ENCODE peak calls at places on chromosomes 2 and 18, in five cellular contexts. A is stimulated activated CD4-positive, alpha-beta T cell treated with anti-CD3 and anti-CD28 coated beads, Interleukin-1b, Interleukin-23, amount 100 ng/mL, for 24 hours; U is neural crest cell; F is NCI-H1417; Z is left ventricle myocardium inferior. V is an unnamed sample.

GRCh38 chr2:216842634-216843033 is 17.2 kb downstream of the TNP1 start:
- DNase-seq in Z (peak), A (no peak), F (no peak), U (no peak), V (peak)

GRCh38 chr18:54765636-54766035 is 62.6 kb upstream of the RAB27B start:
- DNase-seq in Z (no peak), A (no peak), F (no peak), U (no peak), V (no peak)

GRCh38 chr2:219663116-219663762 is 35.8 kb downstream of the SLC4A3 start:
- DNase-seq in Z (no peak), A (no peak), F (no peak), U (no peak), V (no peak)

GRCh38 chr2:217061916-217062315 is 202.1 kb upstream of the TNP1 start:
- DNase-seq in Z (no peak), F (no peak), U (no peak), A (no peak), V (no peak)

GRCh38 chr18:31102020-31102684 is at the start of gene DSC2:
- DNase-seq in U (peak), A (no peak), Z (peak), F (peak), V (no peak)

GRCh38 chr2:184654945-184655344 is 56.6 kb downstream of the ZNF804A start:
- DNase-seq in F (no peak), Z (no peak), U (no peak), A (no peak), V (no peak)

GRCh38 chr2:203636896-203637818 is 69.3 kb upstream of the CD28 start:
- DNase-seq in A (no peak), U (no peak), F (no peak), Z (no peak), V (no peak)

GRCh38 chr18:13435596-13436333 is 217.2 kb downstream of the LDLRAD4 start:
- DNase-seq in U (no peak), A (no peak), Z (no peak), F (no peak), V (no peak)

GRCh38 chr2:85924522-85924921 is 35.7 kb upstream of the ST3GAL5 start:
- DNase-seq in U (no peak), F (no peak), Z (peak), A (no peak), V (no peak)

GRCh38 chr2:225487901-225488416 is 88.4 kb downstream of the NYAP2 start:
- DNase-seq in U (no peak), F (no peak), Z (no peak), A (no peak), V (no peak)

GRCh38 chr18:63949068-63949737 is at the start of gene HMSD:
- DNase-seq in U (peak), A (peak), Z (peak), F (peak), V (peak)

GRCh38 chr2:20488782-20489181 is 41.9 kb downstream of the RHOB start:
- DNase-seq in U (no peak), F (no peak), A (no peak), Z (no peak), V (no peak)

GRCh38 chr18:27780061-27780740 is 396.7 kb downstream of the CDH2 start:
- DNase-seq in F (no peak), Z (no peak), U (no peak), A (no peak), V (no peak)

GRCh38 chr2:65265090-65266045 is 37.7 kb downstream of the ACTR2 start:
- DNase-seq in U (no peak), A (no peak), F (peak), Z (no peak), V (peak)

GRCh38 chr2:128322651-128323491 is 4.2 kb upstream of the HS6ST1 start:
- DNase-seq in F (no peak), U (no peak), A (no peak), Z (no peak), V (no peak)

GRCh38 chr2:204655101-204655500 is 109.8 kb downstream of the PARD3B start:
- DNase-seq in U (no peak), F (no peak), A (no peak), Z (no peak), V (no peak)

GRCh38 chr18:36688020-36688965 is 140.5 kb downstream of the TPGS2 start:
- DNase-seq in A (peak), U (peak), F (peak), Z (no peak), V (peak)

GRCh38 chr2:50346104-50346503 is 685.8 kb downstream of the NRXN1 start:
- DNase-seq in U (peak), Z (no peak), A (no peak), F (no peak), V (no peak)

GRCh38 chr2:189548686-189549439 is 31.7 kb downstream of the SLC40A1 start:
- DNase-seq in Z (no peak), A (no peak), F (no peak), U (no peak), V (peak)

GRCh38 chr2:234981197-234982095 is 29.6 kb downstream of the SH3BP4 start:
- DNase-seq in F (no peak), Z (peak), U (no peak), A (no peak), V (no peak)

GRCh38 chr2:111704246-111704645 is 179.7 kb downstream of the ANAPC1 start:
- DNase-seq in U (no peak), Z (no peak), A (no peak), F (no peak), V (peak)

GRCh38 chr18:11163668-11164067 is 14.3 kb upstream of the PIEZO2 start:
- DNase-seq in F (no peak), U (peak), A (no peak), Z (peak), V (peak)

GRCh38 chr18:45997689-45998088 is 30.6 kb upstream of the EPG5 start:
- DNase-seq in U (no peak), A (peak), Z (no peak), F (no peak), V (no peak)

GRCh38 chr2:53755022-53755630 is 12.5 kb upstream of the CHAC2 start:
- DNase-seq in A (no peak), Z (peak), F (no peak), U (no peak), V (no peak)

GRCh38 chr2:188909036-188909435 is 65.1 kb upstream of the COL3A1 start:
- DNase-seq in A (no peak), Z (no peak), U (no peak), F (no peak), V (no peak)

GRCh38 chr2:62343636-62344349 is 147.9 kb downstream of the B3GNT2 start:
- DNase-seq in U (no peak), Z (no peak), F (peak), A (no peak), V (no peak)

GRCh38 chr2:213733893-213734292 is 449.6 kb downstream of the SPAG16 start:
- DNase-seq in F (no peak), Z (no peak), A (no peak), U (no peak), V (no peak)

GRCh38 chr18:9988665-9989064 is 74.8 kb downstream of the VAPA start:
- DNase-seq in Z (no peak), A (no peak), U (no peak), F (no peak), V (no peak)

GRCh38 chr2:233831011-233831721 is 23.2 kb downstream of the HJURP start:
- DNase-seq in A (no peak), Z (no peak), F (no peak), U (no peak), V (peak)

GRCh38 chr2:42944744-42945415 is 152.5 kb upstream of the HAAO start:
- DNase-seq in F (peak), U (no peak), Z (no peak), A (no peak), V (no peak)

GRCh38 chr18:75418293-75418692 is 9.2 kb downstream of the SMIM21 start:
- DNase-seq in F (peak), A (no peak), U (no peak), Z (no peak), V (no peak)

GRCh38 chr2:173101687-173102086 is 26.0 kb downstream of the MAP3K20 start:
- DNase-seq in Z (no peak), F (no peak), U (no peak), A (no peak), V (no peak)

GRCh38 chr2:9179572-9180201 is 26.9 kb upstream of the ASAP2 start:
- DNase-seq in Z (peak), U (no peak), F (no peak), A (no peak), V (no peak)

V was measured in RPMI8226.